ENCODE peak calls at places on chromosomes 2 and 18, in six cellular contexts. N is NCI-H1105 treated with DMSO at 0.1 percent for 48 hours; Z is activated CD4-positive, alpha-beta T cell treated with anti-CD3 and anti-CD28 coated beads, Interleukin-2, amount 50 U/mL, for 24 hours; W is endothelial cell; X is WTC11; Y is cardiac fibroblast. B is an unnamed sample.

GRCh38 chr2:85926931-85927527 is 38.2 kb upstream of the ST3GAL5 start:
- DNase-seq in N (no peak), Z (no peak), W (no peak), X (no peak), Y (peak; percentile 21), B (no peak)

GRCh38 chr2:207113403-207113802 is 52.3 kb downstream of the KLF7 start:
- DNase-seq in N (peak; percentile 97), Z (no peak), W (no peak), X (no peak), Y (no peak), B (no peak)

GRCh38 chr2:12169721-12170120 is 423.3 kb downstream of the LPIN1 start:
- DNase-seq in N (no peak), Z (no peak), W (peak; percentile 11), X (no peak), Y (peak; percentile 96), B (no peak)

GRCh38 chr18:64872710-64873458 is 724.0 kb upstream of the LINC00305 start:
- DNase-seq in N (no peak), Z (no peak), W (no peak), X (no peak), Y (no peak), B (no peak)

GRCh38 chr2:40734797-40735196 is 282.9 kb upstream of the SLC8A1 start:
- DNase-seq in N (no peak), Z (no peak), W (no peak), X (no peak), Y (peak; percentile 71), B (no peak)

GRCh38 chr2:51866361-51866760 is 834.4 kb upstream of the NRXN1 start:
- DNase-seq in N (no peak), Z (no peak), W (no peak), X (no peak), Y (peak; percentile 74), B (no peak)

GRCh38 chr2:38239452-38239851 is 137.6 kb downstream of the ATL2 start:
- DNase-seq in N (no peak), Z (no peak), W (no peak), X (no peak), Y (no peak), B (no peak)

GRCh38 chr18:28834889-28835288 is 658.0 kb upstream of the CDH2 start:
- DNase-seq in N (no peak), Z (no peak), W (no peak), X (no peak), Y (peak; percentile 85), B (no peak)

GRCh38 chr18:24703316-24703715 is 242.9 kb downstream of the HRH4 start:
- DNase-seq in N (no peak), Z (no peak), W (no peak), X (no peak), Y (no peak), B (no peak)

GRCh38 chr2:213232649-213233437 is 51.4 kb upstream of the SPAG16 start:
- DNase-seq in N (no peak), Z (no peak), W (no peak), X (peak; percentile 12), Y (peak; percentile 41), B (peak; percentile 27)

GRCh38 chr2:19022334-19022733 is 336.1 kb downstream of the OSR1 start:
- DNase-seq in N (no peak), Z (no peak), W (no peak), X (no peak), Y (no peak), B (no peak)

GRCh38 chr2:26645792-26646191 is 4.6 kb upstream of the CIB4 start:
- DNase-seq in N (no peak), Z (no peak), W (no peak), X (no peak), Y (no peak), B (no peak)

GRCh38 chr2:85878719-85879390 is 9.9 kb downstream of the ST3GAL5 start:
- DNase-seq in N (no peak), Z (no peak), W (no peak), X (no peak), Y (peak; percentile 56), B (no peak)

GRCh38 chr2:15889800-15890498 is 50.4 kb upstream of the MYCN start:
- DNase-seq in N (no peak), Z (no peak), W (no peak), X (no peak), Y (no peak), B (no peak)

GRCh38 chr2:233974530-233975071 is 57.4 kb downstream of the TRPM8 start:
- DNase-seq in N (no peak), Z (no peak), W (no peak), X (no peak), Y (peak; percentile 95), B (peak; percentile 35)

GRCh38 chr2:181117176-181117925 is 136.9 kb downstream of the UBE2E3 start:
- DNase-seq in N (no peak), Z (no peak), W (no peak), X (no peak), Y (no peak), B (no peak)

GRCh38 chr2:204015118-204015842 is 78.7 kb downstream of the ICOS start:
- DNase-seq in N (no peak), Z (no peak), W (no peak), X (no peak), Y (no peak), B (no peak)

GRCh38 chr2:227256605-227257004 is 68.4 kb upstream of the MFF start:
- DNase-seq in N (no peak), Z (no peak), W (no peak), X (no peak), Y (no peak), B (no peak)

GRCh38 chr18:45562567-45563479 is 52.5 kb upstream of the SLC14A2 start:
- DNase-seq in N (no peak), Z (no peak), W (no peak), X (no peak), Y (no peak), B (no peak)

GRCh38 chr2:29033172-29033571 is 41.2 kb downstream of the PCARE start:
- DNase-seq in N (no peak), Z (no peak), W (no peak), X (no peak), Y (peak; percentile 70), B (no peak)

GRCh38 chr2:179104736-179105135 is 54.8 kb upstream of the CCDC141 start:
- DNase-seq in N (no peak), Z (no peak), W (no peak), X (no peak), Y (peak; percentile 89), B (no peak)

GRCh38 chr2:169528271-169528701 is 18.8 kb downstream of the KLHL41 start:
- DNase-seq in N (peak; percentile 30), Z (peak; percentile 49), W (peak; percentile 82), X (peak; percentile 80), Y (peak; percentile 71), B (peak; percentile 34)

GRCh38 chr2:147364597-147364996 is 480.2 kb upstream of the ACVR2A start:
- DNase-seq in N (no peak), Z (no peak), W (no peak), X (no peak), Y (no peak), B (no peak)

GRCh38 chr2:85768713-85769112 is 14.9 kb downstream of the ATOH8 start:
- DNase-seq in N (peak; percentile 82), Z (no peak), W (no peak), X (peak; percentile 55), Y (peak; percentile 72), B (no peak)

GRCh38 chr2:223654384-223654915 is 52.3 kb upstream of the SCG2 start:
- DNase-seq in N (no peak), Z (no peak), W (no peak), X (no peak), Y (peak; percentile 74), B (no peak)

GRCh38 chr2:23824777-23825212 is 102.1 kb downstream of the ATAD2B start:
- DNase-seq in N (peak; percentile 40), Z (no peak), W (peak; percentile 43), X (no peak), Y (peak; percentile 77), B (no peak)

GRCh38 chr2:58651930-58652329 is 410.8 kb upstream of the FANCL start:
- DNase-seq in N (no peak), Z (no peak), W (no peak), X (no peak), Y (no peak), B (no peak)

GRCh38 chr2:215796160-215796559 is 217.2 kb downstream of the MREG start:
- DNase-seq in N (peak; percentile 44), Z (no peak), W (no peak), X (no peak), Y (peak; percentile 75), B (no peak)

GRCh38 chr2:208150094-208150493 is 4.1 kb upstream of the CRYGB start:
- DNase-seq in N (no peak), Z (no peak), W (no peak), X (no peak), Y (no peak), B (no peak)